ENCODE peak calls at places on chromosomes 7 and 10, in ten cellular contexts. D, B, G, F, T, M, Z, I, H and C are unnamed samples.

GRCh38 chr7:131556055-131556911 is at the start of gene PODXL:
- DNase-seq in D (peak; percentile 82), B (peak; percentile 86), G (peak; percentile 80), F (peak; percentile 54), T (peak; percentile 73), M (no peak), Z (peak; percentile 75), I (peak; percentile 83), H (no peak), C (peak; percentile 78)

GRCh38 chr10:58531084-58531695 is 18.5 kb downstream of the BICC1 start:
- DNase-seq in D (peak; percentile 79), B (peak; percentile 78), G (peak; percentile 21), F (peak; percentile 55), T (peak; percentile 15), M (no peak), Z (peak; percentile 68), I (peak; percentile 68), H (no peak), C (no peak)

GRCh38 chr10:119495061-119495505 is 47.4 kb downstream of the RGS10 start:
- DNase-seq in D (peak; percentile 20), B (no peak), G (no peak), F (no peak), T (no peak), M (no peak), Z (no peak), I (no peak), H (no peak), C (no peak)

GRCh38 chr7:99901581-99901980 is 17.7 kb downstream of the TRIM4 start:
- DNase-seq in D (no peak), B (no peak), G (peak; percentile 36), F (no peak), T (no peak), M (no peak), Z (no peak), I (no peak), H (no peak), C (no peak)

GRCh38 chr7:148501707-148502139 is 88.8 kb upstream of the C7orf33 start:
- DNase-seq in D (peak; percentile 22), B (peak; percentile 66), G (no peak), F (no peak), T (peak; percentile 15), M (no peak), Z (no peak), I (no peak), H (no peak), C (no peak)

GRCh38 chr10:102347236-102347828 is 48.2 kb upstream of the NFKB2 start:
- DNase-seq in D (peak; percentile 63), B (peak; percentile 51), G (peak; percentile 40), F (peak; percentile 30), T (peak; percentile 27), M (no peak), Z (peak; percentile 77), I (peak; percentile 43), H (no peak), C (no peak)

GRCh38 chr10:31526681-31527080 is 207.7 kb downstream of the ZEB1 start:
- DNase-seq in D (peak; percentile 26), B (no peak), G (no peak), F (no peak), T (no peak), M (no peak), Z (peak; percentile 26), I (no peak), H (no peak), C (no peak)

GRCh38 chr10:97463363-97464132 is 17.6 kb downstream of the ZDHHC16 start:
- DNase-seq in D (peak; percentile 79), B (peak; percentile 69), G (peak; percentile 28), F (no peak), T (peak; percentile 51), M (no peak), Z (peak; percentile 68), I (peak; percentile 49), H (no peak), C (no peak)

GRCh38 chr10:14184841-14185500 is 145.8 kb downstream of the FRMD4A start:
- DNase-seq in D (no peak), B (peak; percentile 70), G (no peak), F (no peak), T (no peak), M (no peak), Z (peak; percentile 14), I (no peak), H (no peak), C (no peak)

GRCh38 chr7:18019562-18019961 is 8.1 kb downstream of the PRPS1L1 start:
- DNase-seq in D (peak; percentile 80), B (no peak), G (no peak), F (no peak), T (no peak), M (no peak), Z (peak; percentile 98), I (no peak), H (no peak), C (no peak)

GRCh38 chr10:62155054-62155453 is 113.6 kb downstream of the RTKN2 start:
- DNase-seq in D (no peak), B (no peak), G (no peak), F (no peak), T (no peak), M (no peak), Z (no peak), I (no peak), H (no peak), C (no peak)

GRCh38 chr7:96707901-96708774 is 1.5 kb downstream of the SEM1 start:
- DNase-seq in D (no peak), B (no peak), G (no peak), F (no peak), T (no peak), M (no peak), Z (no peak), I (no peak), H (no peak), C (no peak)

GRCh38 chr7:93249749-93250148 is 17.6 kb downstream of the VPS50 start:
- DNase-seq in D (peak; percentile 20), B (no peak), G (no peak), F (no peak), T (no peak), M (no peak), Z (no peak), I (no peak), H (no peak), C (no peak)

GRCh38 chr10:133405844-133406527 is 12.0 kb downstream of the MTG1 start:
- DNase-seq in D (peak; percentile 46), B (no peak), G (no peak), F (no peak), T (no peak), M (no peak), Z (no peak), I (no peak), H (peak; percentile 26), C (no peak)

GRCh38 chr10:4825456-4825867 is 545 bp upstream of the AKR1E2 start:
- DNase-seq in D (no peak), B (no peak), G (no peak), F (no peak), T (no peak), M (no peak), Z (no peak), I (no peak), H (no peak), C (no peak)

GRCh38 chr10:132641401-132641800 is 103.8 kb downstream of the INPP5A start:
- DNase-seq in D (no peak), B (peak; percentile 34), G (no peak), F (no peak), T (no peak), M (no peak), Z (no peak), I (no peak), H (peak; percentile 38), C (no peak)

GRCh38 chr10:16891375-16892313 is 74.4 kb upstream of the RSU1 start:
- DNase-seq in D (peak; percentile 92), B (peak; percentile 79), G (peak; percentile 71), F (peak; percentile 68), T (peak; percentile 36), M (peak; percentile 56), Z (peak; percentile 70), I (peak; percentile 50), H (peak; percentile 84), C (no peak)

GRCh38 chr10:125694874-125695273 is 11.9 kb upstream of the TEX36 start:
- DNase-seq in D (peak; percentile 95), B (no peak), G (no peak), F (no peak), T (no peak), M (no peak), Z (peak; percentile 56), I (no peak), H (no peak), C (no peak)

GRCh38 chr10:130243015-130243414 is 106.8 kb downstream of the GLRX3 start:
- DNase-seq in D (no peak), B (no peak), G (no peak), F (no peak), T (no peak), M (no peak), Z (no peak), I (no peak), H (no peak), C (no peak)

GRCh38 chr10:73867871-73868631 is 6.3 kb downstream of the CAMK2G start:
- DNase-seq in D (no peak), B (no peak), G (no peak), F (no peak), T (no peak), M (no peak), Z (no peak), I (no peak), H (no peak), C (no peak)
- H3K4me1 ChIP-seq in D (peaks cover 12% of the 10 kb centered on the region), B (peaks cover 87% of the 10 kb centered on the region), G (peaks cover 49% of the 10 kb centered on the region), F (peaks cover 97% of the 10 kb centered on the region), T (peaks cover 3% of the 10 kb centered on the region), M (peaks cover 44% of the 10 kb centered on the region), Z (peaks cover 14% of the 10 kb centered on the region), I (peaks cover 11% of the 10 kb centered on the region), H (peaks cover 44% of the 10 kb centered on the region), C (peaks cover 40% of the 10 kb centered on the region)

GRCh38 chr10:123570051-123570897 is 95.9 kb upstream of the GPR26 start:
- DNase-seq in D (no peak), B (peak; percentile 34), G (no peak), F (no peak), T (no peak), M (no peak), Z (no peak), I (no peak), H (peak; percentile 71), C (no peak)
- H3K27me3 ChIP-seq in D (peaks cover 12% of the 10 kb centered on the region), B (no peaks in the 10 kb centered on the region), G (peaks cover 47% of the 10 kb centered on the region), F (no peaks in the 10 kb centered on the region), T (no peaks in the 10 kb centered on the region), M (peaks cover 33% of the 10 kb centered on the region), Z (no peaks in the 10 kb centered on the region), I (peaks cover 15% of the 10 kb centered on the region), H (peaks cover 60% of the 10 kb centered on the region), C (no peaks in the 10 kb centered on the region)

DNA sequence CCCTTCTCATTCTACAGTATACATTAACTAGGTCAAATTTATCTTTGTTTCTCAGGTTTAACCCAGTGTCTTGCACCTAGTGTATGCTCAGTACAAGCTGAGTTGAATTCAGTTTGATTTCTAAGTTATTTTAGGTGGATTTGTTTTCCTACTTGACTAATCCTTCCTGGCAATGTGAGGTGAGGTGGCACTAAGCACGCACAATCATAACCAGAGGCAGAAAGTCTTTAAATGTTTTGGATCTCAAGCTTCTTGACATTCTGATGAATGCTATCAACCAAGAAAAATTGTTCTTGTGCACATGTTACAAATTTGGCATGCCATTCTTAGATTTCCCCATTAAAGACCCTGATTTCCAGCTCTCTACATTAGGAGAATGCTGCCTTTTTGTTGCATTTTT is 3.2 kb downstream of the BZW2 start:
- DNase-seq in D (peak; percentile 29), B (no peak), G (no peak), F (no peak), T (no peak), M (no peak), Z (peak; percentile 81), I (no peak), H (no peak), C (no peak)
- H3K4me3 ChIP-seq in D (no peak overlapping the region), B (no peak overlapping the region), G (no peak overlapping the region), F (no peak overlapping the region), T (no peak overlapping the region), M (no peak overlapping the region), Z (peak overlapping the region; percentile 14), I (no peak overlapping the region), H (no peak overlapping the region), C (no peak overlapping the region)

GRCh38 chr10:50512743-50513416 is 110.9 kb downstream of the SGMS1 start:
- DNase-seq in D (no peak), B (no peak), G (no peak), F (no peak), T (no peak), M (no peak), Z (no peak), I (no peak), H (no peak), C (no peak)
- H3K4me1 ChIP-seq in D (no peaks in the 10 kb centered on the region), B (peaks cover 17% of the 10 kb centered on the region), G (peaks cover 31% of the 10 kb centered on the region), F (no peaks in the 10 kb centered on the region), T (peaks cover 49% of the 10 kb centered on the region), M (peaks cover 34% of the 10 kb centered on the region), Z (no peaks in the 10 kb centered on the region), I (peaks cover 5% of the 10 kb centered on the region), H (peaks cover 26% of the 10 kb centered on the region), C (no peaks in the 10 kb centered on the region)